ENCODE peak calls at places on chromosomes 13 and 19, in eight cellular contexts. F, U, G, B, D, E, Z and M are unnamed samples.

GRCh38 chr19:38233740-38234251 is 9.8 kb upstream of the DPF1 start:
- DNase-seq in D (peak), E (no peak), B (no peak), G (peak), F (peak), U (peak), Z (peak), M (peak)

GRCh38 chr13:99384468-99384867 is 77.3 kb upstream of the GPR183 start:
- DNase-seq in G (no peak), E (no peak), Z (no peak), U (no peak), F (no peak), D (no peak), B (no peak), M (no peak)

GRCh38 chr13:45086484-45086883 is 33.8 kb upstream of the GTF2F2 start:
- DNase-seq in U (no peak), F (no peak), G (no peak), B (no peak), Z (no peak), D (no peak), E (peak), M (no peak)

GRCh38 chr13:51785592-51786424 is 18.2 kb downstream of the DHRS12 start:
- DNase-seq in U (peak), E (no peak), D (no peak), Z (no peak), G (peak), F (peak), B (no peak), M (peak)

GRCh38 chr19:17737690-17738153 is 13.6 kb upstream of the FCHO1 start:
- DNase-seq in B (no peak), U (no peak), D (no peak), F (no peak), E (no peak), G (peak), Z (no peak), M (no peak)

GRCh38 chr19:8655340-8655709 is 24.9 kb downstream of the NFILZ start:
- DNase-seq in Z (no peak), F (peak), B (no peak), G (no peak), E (no peak), D (no peak), U (no peak), M (no peak)

GRCh38 chr19:5128251-5128931 is 159.5 kb downstream of the KDM4B start:
- DNase-seq in F (no peak), D (peak), B (no peak), Z (no peak), E (no peak), U (peak), G (no peak), M (peak)

GRCh38 chr19:44512326-44513298 is 12.3 kb upstream of the ZNF180 start:
- DNase-seq in F (no peak), G (peak), Z (no peak), E (no peak), B (peak), D (no peak), U (peak), M (peak)

GRCh38 chr19:51571599-51571998 is 516 bp downstream of the ZNF175 start:
- DNase-seq in U (no peak), G (no peak), F (no peak), D (no peak), Z (no peak), E (no peak), B (no peak), M (peak)

GRCh38 chr13:45063261-45063870 is 56.9 kb upstream of the GTF2F2 start:
- DNase-seq in B (no peak), U (peak), F (no peak), E (peak), G (no peak), D (no peak), Z (no peak), M (no peak)

GRCh38 chr13:42114278-42114677 is 65.8 kb downstream of the DGKH start:
- DNase-seq in E (no peak), B (no peak), F (no peak), G (no peak), D (no peak), Z (no peak), U (no peak), M (no peak)

GRCh38 chr13:109971006-109971744 is 184.8 kb upstream of the IRS2 start:
- DNase-seq in F (no peak), Z (no peak), D (no peak), U (no peak), E (no peak), G (no peak), B (no peak), M (no peak)

GRCh38 chr13:109738298-109738746 is 48.1 kb downstream of the IRS2 start:
- DNase-seq in B (no peak), Z (no peak), G (no peak), U (no peak), E (no peak), F (no peak), D (no peak), M (no peak)

GRCh38 chr19:327291-328024 is 17.1 kb downstream of the MIER2 start:
- DNase-seq in G (no peak), Z (no peak), B (no peak), F (no peak), E (no peak), D (no peak), U (no peak), M (no peak)

GRCh38 chr13:49292742-49293498 is 45.2 kb downstream of the CDADC1 start:
- DNase-seq in G (peak), E (no peak), U (peak), B (no peak), F (peak), Z (no peak), D (peak), M (peak)

GRCh38 chr19:18475004-18475453 is 37.1 kb upstream of the ISYNA1 start:
- DNase-seq in D (no peak), U (no peak), B (no peak), E (no peak), F (no peak), G (no peak), Z (no peak), M (no peak)

GRCh38 chr19:1063030-1063908 is 3.7 kb upstream of the ARHGAP45 start:
- DNase-seq in G (no peak), U (no peak), E (no peak), B (no peak), Z (no peak), F (no peak), D (no peak), M (peak)

GRCh38 chr13:80931766-80932165 is 590.8 kb upstream of the SPRY2 start:
- DNase-seq in G (no peak), F (no peak), U (peak), E (no peak), B (no peak), Z (no peak), D (no peak), M (no peak)

GRCh38 chr13:79290595-79291244 is 115.3 kb downstream of the RBM26 start:
- DNase-seq in G (no peak), U (no peak), B (no peak), F (no peak), Z (no peak), D (no peak), E (no peak), M (no peak)

GRCh38 chr13:32840840-32841713 is 175.1 kb upstream of the KL start:
- DNase-seq in B (no peak), D (no peak), F (no peak), G (no peak), Z (no peak), E (no peak), U (no peak), M (no peak)

GRCh38 chr13:40982772-40983171 is 36.3 kb downstream of the ELF1 start:
- DNase-seq in B (no peak), E (no peak), D (peak), F (no peak), G (peak), Z (peak), U (peak), M (peak)

GRCh38 chr13:111115051-111115840 is at the start of gene ARHGEF7:
- DNase-seq in G (no peak), Z (no peak), D (no peak), B (no peak), E (no peak), F (no peak), U (no peak), M (no peak)

GRCh38 chr19:38900816-38901215 is 1.0 kb downstream of the NFKBIB start:
- DNase-seq in E (no peak), Z (no peak), F (no peak), B (no peak), D (no peak), U (peak), G (no peak), M (no peak)

GRCh38 chr13:111506621-111507020 is 186.2 kb downstream of the TEX29 start:
- DNase-seq in U (no peak), B (no peak), G (no peak), F (no peak), D (no peak), Z (no peak), E (no peak), M (no peak)

GRCh38 chr13:108895220-108895704 is 265.9 kb downstream of the MYO16 start:
- DNase-seq in F (peak), G (peak), D (no peak), Z (no peak), B (no peak), U (peak), E (peak), M (peak)

GRCh38 chr13:110680852-110681251 is 25.1 kb downstream of the CARS2 start:
- DNase-seq in D (no peak), B (peak), U (peak), E (no peak), G (no peak), Z (no peak), F (peak), M (peak)

GRCh38 chr19:46515879-46516350 is 20.2 kb upstream of the PNMA8B start:
- DNase-seq in F (peak), E (peak), Z (no peak), B (no peak), G (peak), D (no peak), U (peak), M (peak)

GRCh38 chr13:39956036-39956435 is 300.6 kb downstream of the COG6 start:
- DNase-seq in U (no peak), B (no peak), G (no peak), E (no peak), F (no peak), D (no peak), Z (peak), M (no peak)

GRCh38 chr13:33435207-33435606 is 149.7 kb upstream of the STARD13 start:
- DNase-seq in D (no peak), B (no peak), G (no peak), U (no peak), E (no peak), F (no peak), Z (no peak), M (no peak)

GRCh38 chr19:41409288-41409687 is 11.7 kb downstream of the BCKDHA start:
- DNase-seq in E (no peak), F (peak), B (no peak), U (peak), Z (no peak), D (peak), G (peak), M (peak)

GRCh38 chr13:42732073-42732472 is 49.3 kb upstream of the FAM216B start:
- DNase-seq in G (no peak), Z (no peak), B (peak), F (no peak), U (no peak), D (no peak), E (no peak), M (no peak)